ENCODE peak calls at places on chromosomes 7 and 10, in ten cellular contexts. One of them, this sample, is unnamed.

GRCh38 chr10:74824184-74825032 is 2.0 kb upstream of the KAT6B start:
- DNase-seq in brain microvascular endothelial cell: no peak
- DNase-seq in ACHN: peak
- DNase-seq in A172: peak
- DNase-seq in EL: peak
- DNase-seq in activated naive CD8-positive, alpha-beta T cell treated with anti-CD3 and anti-CD28 coated beads, Interleukin-2, amount 50 U/mL, for 24 hours: peak
- DNase-seq in effector CD4-positive, alpha-beta T cell: peak
- DNase-seq in central memory CD4-positive, alpha-beta T cell: peak
- DNase-seq in epithelial cell of esophagus: no peak
- DNase-seq in SHP77: no peak
- DNase-seq in this sample: no peak

GRCh38 chr7:133650067-133650466 is 397.2 kb downstream of the EXOC4 start:
- DNase-seq in brain microvascular endothelial cell: no peak
- DNase-seq in ACHN: no peak
- DNase-seq in A172: no peak
- DNase-seq in EL: peak
- DNase-seq in activated naive CD8-positive, alpha-beta T cell treated with anti-CD3 and anti-CD28 coated beads, Interleukin-2, amount 50 U/mL, for 24 hours: no peak
- DNase-seq in effector CD4-positive, alpha-beta T cell: no peak
- DNase-seq in central memory CD4-positive, alpha-beta T cell: no peak
- DNase-seq in epithelial cell of esophagus: peak
- DNase-seq in SHP77: no peak
- DNase-seq in this sample: no peak

GRCh38 chr7:116328161-116328560 is 117.8 kb downstream of the TES start:
- DNase-seq in brain microvascular endothelial cell: no peak
- DNase-seq in ACHN: no peak
- DNase-seq in A172: no peak
- DNase-seq in EL: no peak
- DNase-seq in activated naive CD8-positive, alpha-beta T cell treated with anti-CD3 and anti-CD28 coated beads, Interleukin-2, amount 50 U/mL, for 24 hours: no peak
- DNase-seq in effector CD4-positive, alpha-beta T cell: no peak
- DNase-seq in central memory CD4-positive, alpha-beta T cell: no peak
- DNase-seq in epithelial cell of esophagus: no peak
- DNase-seq in SHP77: no peak
- DNase-seq in this sample: no peak

GRCh38 chr7:55018361-55019328 is at the start of gene EGFR:
- DNase-seq in brain microvascular endothelial cell: peak
- DNase-seq in ACHN: peak
- DNase-seq in A172: peak
- DNase-seq in EL: peak
- DNase-seq in activated naive CD8-positive, alpha-beta T cell treated with anti-CD3 and anti-CD28 coated beads, Interleukin-2, amount 50 U/mL, for 24 hours: no peak
- DNase-seq in effector CD4-positive, alpha-beta T cell: no peak
- DNase-seq in central memory CD4-positive, alpha-beta T cell: no peak
- DNase-seq in epithelial cell of esophagus: peak
- DNase-seq in SHP77: peak
- DNase-seq in this sample: peak

GRCh38 chr10:20993387-20994170 is 96.5 kb upstream of the NEBL start:
- DNase-seq in brain microvascular endothelial cell: peak
- DNase-seq in ACHN: no peak
- DNase-seq in A172: peak
- DNase-seq in EL: no peak
- DNase-seq in activated naive CD8-positive, alpha-beta T cell treated with anti-CD3 and anti-CD28 coated beads, Interleukin-2, amount 50 U/mL, for 24 hours: no peak
- DNase-seq in effector CD4-positive, alpha-beta T cell: no peak
- DNase-seq in central memory CD4-positive, alpha-beta T cell: no peak
- DNase-seq in epithelial cell of esophagus: peak
- DNase-seq in SHP77: no peak
- DNase-seq in this sample: no peak

GRCh38 chr7:30173058-30173897 is 38.5 kb downstream of the MTURN start:
- DNase-seq in brain microvascular endothelial cell: peak
- DNase-seq in ACHN: peak
- DNase-seq in A172: peak
- DNase-seq in EL: peak
- DNase-seq in activated naive CD8-positive, alpha-beta T cell treated with anti-CD3 and anti-CD28 coated beads, Interleukin-2, amount 50 U/mL, for 24 hours: no peak
- DNase-seq in effector CD4-positive, alpha-beta T cell: no peak
- DNase-seq in central memory CD4-positive, alpha-beta T cell: no peak
- DNase-seq in epithelial cell of esophagus: peak
- DNase-seq in SHP77: peak
- DNase-seq in this sample: peak

GRCh38 chr7:119026391-119026790 is 801.9 kb downstream of the ANKRD7 start:
- DNase-seq in brain microvascular endothelial cell: no peak
- DNase-seq in ACHN: no peak
- DNase-seq in A172: no peak
- DNase-seq in EL: no peak
- DNase-seq in activated naive CD8-positive, alpha-beta T cell treated with anti-CD3 and anti-CD28 coated beads, Interleukin-2, amount 50 U/mL, for 24 hours: no peak
- DNase-seq in effector CD4-positive, alpha-beta T cell: no peak
- DNase-seq in central memory CD4-positive, alpha-beta T cell: no peak
- DNase-seq in epithelial cell of esophagus: no peak
- DNase-seq in SHP77: no peak
- DNase-seq in this sample: no peak

GRCh38 chr10:24952146-24952700 is at the start of gene PRTFDC1:
- DNase-seq in brain microvascular endothelial cell: no peak
- DNase-seq in ACHN: peak
- DNase-seq in A172: no peak
- DNase-seq in EL: peak
- DNase-seq in activated naive CD8-positive, alpha-beta T cell treated with anti-CD3 and anti-CD28 coated beads, Interleukin-2, amount 50 U/mL, for 24 hours: peak
- DNase-seq in effector CD4-positive, alpha-beta T cell: no peak
- DNase-seq in central memory CD4-positive, alpha-beta T cell: peak
- DNase-seq in epithelial cell of esophagus: no peak
- DNase-seq in SHP77: peak
- DNase-seq in this sample: no peak

GRCh38 chr7:78493383-78493782 is 694.8 kb downstream of the PHTF2 start:
- DNase-seq in brain microvascular endothelial cell: no peak
- DNase-seq in ACHN: no peak
- DNase-seq in A172: no peak
- DNase-seq in EL: no peak
- DNase-seq in activated naive CD8-positive, alpha-beta T cell treated with anti-CD3 and anti-CD28 coated beads, Interleukin-2, amount 50 U/mL, for 24 hours: no peak
- DNase-seq in effector CD4-positive, alpha-beta T cell: no peak
- DNase-seq in central memory CD4-positive, alpha-beta T cell: no peak
- DNase-seq in epithelial cell of esophagus: no peak
- DNase-seq in SHP77: no peak
- DNase-seq in this sample: no peak

GRCh38 chr10:6737080-6737641 is 157.1 kb upstream of the PRKCQ start:
- DNase-seq in brain microvascular endothelial cell: peak
- DNase-seq in ACHN: no peak
- DNase-seq in A172: peak
- DNase-seq in EL: peak
- DNase-seq in activated naive CD8-positive, alpha-beta T cell treated with anti-CD3 and anti-CD28 coated beads, Interleukin-2, amount 50 U/mL, for 24 hours: no peak
- DNase-seq in effector CD4-positive, alpha-beta T cell: no peak
- DNase-seq in central memory CD4-positive, alpha-beta T cell: no peak
- DNase-seq in epithelial cell of esophagus: peak
- DNase-seq in SHP77: no peak
- DNase-seq in this sample: peak

GRCh38 chr10:132443605-132443997 is 46.6 kb downstream of the PWWP2B start:
- DNase-seq in brain microvascular endothelial cell: peak
- DNase-seq in ACHN: peak
- DNase-seq in A172: peak
- DNase-seq in EL: peak
- DNase-seq in activated naive CD8-positive, alpha-beta T cell treated with anti-CD3 and anti-CD28 coated beads, Interleukin-2, amount 50 U/mL, for 24 hours: peak
- DNase-seq in effector CD4-positive, alpha-beta T cell: peak
- DNase-seq in central memory CD4-positive, alpha-beta T cell: peak
- DNase-seq in epithelial cell of esophagus: peak
- DNase-seq in SHP77: peak
- DNase-seq in this sample: no peak

GRCh38 chr10:122327237-122328206 is 47.0 kb upstream of the PLEKHA1 start:
- DNase-seq in brain microvascular endothelial cell: no peak
- DNase-seq in ACHN: no peak
- DNase-seq in A172: no peak
- DNase-seq in EL: no peak
- DNase-seq in activated naive CD8-positive, alpha-beta T cell treated with anti-CD3 and anti-CD28 coated beads, Interleukin-2, amount 50 U/mL, for 24 hours: no peak
- DNase-seq in effector CD4-positive, alpha-beta T cell: no peak
- DNase-seq in central memory CD4-positive, alpha-beta T cell: no peak
- DNase-seq in epithelial cell of esophagus: no peak
- DNase-seq in SHP77: no peak
- DNase-seq in this sample: no peak

GRCh38 chr7:101529560-101529959 is 99.5 kb downstream of the MYL10 start:
- DNase-seq in brain microvascular endothelial cell: no peak
- DNase-seq in ACHN: no peak
- DNase-seq in A172: no peak
- DNase-seq in EL: no peak
- DNase-seq in activated naive CD8-positive, alpha-beta T cell treated with anti-CD3 and anti-CD28 coated beads, Interleukin-2, amount 50 U/mL, for 24 hours: no peak
- DNase-seq in effector CD4-positive, alpha-beta T cell: no peak
- DNase-seq in central memory CD4-positive, alpha-beta T cell: no peak
- DNase-seq in epithelial cell of esophagus: no peak
- DNase-seq in SHP77: no peak
- DNase-seq in this sample: no peak

GRCh38 chr7:117169907-117170306 is 153.0 kb downstream of the WNT2 start:
- DNase-seq in brain microvascular endothelial cell: no peak
- DNase-seq in ACHN: peak
- DNase-seq in A172: peak
- DNase-seq in EL: no peak
- DNase-seq in activated naive CD8-positive, alpha-beta T cell treated with anti-CD3 and anti-CD28 coated beads, Interleukin-2, amount 50 U/mL, for 24 hours: no peak
- DNase-seq in effector CD4-positive, alpha-beta T cell: no peak
- DNase-seq in central memory CD4-positive, alpha-beta T cell: no peak
- DNase-seq in epithelial cell of esophagus: peak
- DNase-seq in SHP77: peak
- DNase-seq in this sample: peak

GRCh38 chr7:149753370-149754233 is 19.8 kb downstream of the ZNF467 start:
- DNase-seq in brain microvascular endothelial cell: peak
- DNase-seq in ACHN: peak
- DNase-seq in A172: peak
- DNase-seq in EL: peak
- DNase-seq in activated naive CD8-positive, alpha-beta T cell treated with anti-CD3 and anti-CD28 coated beads, Interleukin-2, amount 50 U/mL, for 24 hours: no peak
- DNase-seq in effector CD4-positive, alpha-beta T cell: no peak
- DNase-seq in central memory CD4-positive, alpha-beta T cell: no peak
- DNase-seq in epithelial cell of esophagus: peak
- DNase-seq in SHP77: peak
- DNase-seq in this sample: peak

GRCh38 chr7:18352339-18353255 is 143.0 kb upstream of the HDAC9 start:
- DNase-seq in brain microvascular endothelial cell: peak
- DNase-seq in ACHN: peak
- DNase-seq in A172: peak
- DNase-seq in EL: peak
- DNase-seq in activated naive CD8-positive, alpha-beta T cell treated with anti-CD3 and anti-CD28 coated beads, Interleukin-2, amount 50 U/mL, for 24 hours: peak
- DNase-seq in effector CD4-positive, alpha-beta T cell: peak
- DNase-seq in central memory CD4-positive, alpha-beta T cell: no peak
- DNase-seq in epithelial cell of esophagus: peak
- DNase-seq in SHP77: peak
- DNase-seq in this sample: peak

GRCh38 chr10:124134251-124134650 is 40.9 kb upstream of the CHST15 start:
- DNase-seq in brain microvascular endothelial cell: no peak
- DNase-seq in ACHN: no peak
- DNase-seq in A172: no peak
- DNase-seq in EL: no peak
- DNase-seq in activated naive CD8-positive, alpha-beta T cell treated with anti-CD3 and anti-CD28 coated beads, Interleukin-2, amount 50 U/mL, for 24 hours: no peak
- DNase-seq in effector CD4-positive, alpha-beta T cell: no peak
- DNase-seq in central memory CD4-positive, alpha-beta T cell: no peak
- DNase-seq in epithelial cell of esophagus: no peak
- DNase-seq in SHP77: no peak
- DNase-seq in this sample: no peak

This sample was measured in RCC 7860.